ENCODE peak calls at places on chromosomes 13 and 19, in four cellular contexts. H is K562, S is HepG2, I is H1. Y is an unnamed sample.

GRCh38 chr13:20964904-20965303 is 62.4 kb upstream of the XPO4 start:
- DNase-seq in H (no peak), S (no peak), I (no peak), Y (no peak)

GRCh38 chr19:17079710-17080440 is 4.3 kb downstream of the MYO9B start:
- DNase-seq in H (no peak), S (peak), I (no peak), Y (peak)

GRCh38 chr13:97953376-97953970 is at the start of gene IPO5:
- DNase-seq in H (no peak), S (no peak), I (no peak), Y (no peak)

GRCh38 chr19:662207-662961 is 630 bp downstream of the RNF126 start:
- DNase-seq in H (peak), S (peak), I (no peak), Y (no peak)

GRCh38 chr13:112955956-112956355 is 13.1 kb upstream of the MCF2L start:
- DNase-seq in H (no peak), S (no peak), I (no peak), Y (no peak)

GRCh38 chr13:20044086-20044485 is 85.6 kb downstream of the ZMYM2 start:
- DNase-seq in H (no peak), S (no peak), I (no peak), Y (no peak)

GRCh38 chr19:40813182-40813581 is 14.2 kb downstream of the EGLN2 start:
- DNase-seq in H (no peak), S (no peak), I (no peak), Y (no peak)

GRCh38 chr19:42216653-42217521 is 590 bp downstream of the DEDD2 start:
- DNase-seq in H (peak), S (peak), I (no peak), Y (no peak)

GRCh38 chr19:57269515-57270250 is 10.6 kb upstream of the ZNF460 start:
- DNase-seq in H (no peak), S (no peak), I (no peak), Y (no peak)

GRCh38 chr19:1080360-1081161 is 13.6 kb downstream of the ARHGAP45 start:
- DNase-seq in H (no peak), S (no peak), I (no peak), Y (no peak)

GRCh38 chr13:26474286-26474685 is 83.2 kb upstream of the WASF3 start:
- DNase-seq in H (no peak), S (no peak), I (no peak), Y (no peak)

GRCh38 chr19:32599736-32600157 is 18.8 kb downstream of the PDCD5 start:
- DNase-seq in H (peak), S (peak), I (no peak), Y (peak)
- TF ChIP-seq PHF8 in H (no peak), S (no peak), I (no peak), Y (no peak)

GRCh38 chr19:49447485-49448431 is 3.9 kb downstream of the PIH1D1 start:
- DNase-seq in H (peak), S (no peak), I (peak), Y (no peak)
- TF ChIP-seq CHD2 in H (no peak), S (no peak), I (no peak), Y (no peak)

DNA sequence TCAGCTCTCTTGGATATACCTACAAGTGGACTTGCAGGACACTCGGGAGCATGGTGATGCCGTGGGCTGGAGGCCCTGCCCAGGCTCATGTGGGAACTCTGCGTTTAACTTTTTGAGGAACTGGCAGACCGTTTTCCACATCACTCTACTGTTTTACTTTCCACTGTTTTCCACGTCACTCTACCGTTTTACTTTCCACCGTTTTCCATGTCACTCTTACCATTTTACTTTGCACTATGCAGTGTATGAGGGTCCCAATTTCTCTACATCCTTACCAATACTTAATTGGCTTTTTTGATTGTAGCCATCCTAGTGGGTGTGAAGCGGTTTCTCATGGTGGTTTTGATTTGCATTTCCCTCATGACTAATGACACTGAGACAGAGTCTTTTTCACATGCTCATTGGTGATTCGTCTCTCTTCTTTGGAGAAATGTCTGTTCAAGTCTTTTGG is 40.5 kb downstream of the GATAD2A start:
- DNase-seq in H (no peak), S (no peak), I (no peak), Y (no peak)
- TF ChIP-seq KDM1A in H (no peak), S (no peak), I (no peak), Y (no peak)

GRCh38 chr19:54142166-54142780 is 4.7 kb downstream of the CNOT3 start:
- DNase-seq in H (no peak), S (no peak), I (no peak), Y (no peak)
- TF ChIP-seq PHF8 in H (no peak), S (no peak), I (no peak), Y (no peak)

GRCh38 chr19:34962945-34963530 is 991 bp downstream of the ZNF792 start:
- DNase-seq in H (peak), S (no peak), I (no peak), Y (no peak)

GRCh38 chr19:34962281-34962944 is 1.6 kb downstream of the ZNF792 start:
- DNase-seq in H (peak), S (peak), I (no peak), Y (no peak)

GRCh38 chr19:34961775-34962174 is 2.3 kb downstream of the ZNF792 start:
- DNase-seq in H (no peak), S (no peak), I (no peak), Y (no peak)

GRCh38 chr19:34964598-34964997 is 569 bp upstream of the ZNF792 start:
- DNase-seq in H (no peak), S (no peak), I (no peak), Y (no peak)

DNA sequence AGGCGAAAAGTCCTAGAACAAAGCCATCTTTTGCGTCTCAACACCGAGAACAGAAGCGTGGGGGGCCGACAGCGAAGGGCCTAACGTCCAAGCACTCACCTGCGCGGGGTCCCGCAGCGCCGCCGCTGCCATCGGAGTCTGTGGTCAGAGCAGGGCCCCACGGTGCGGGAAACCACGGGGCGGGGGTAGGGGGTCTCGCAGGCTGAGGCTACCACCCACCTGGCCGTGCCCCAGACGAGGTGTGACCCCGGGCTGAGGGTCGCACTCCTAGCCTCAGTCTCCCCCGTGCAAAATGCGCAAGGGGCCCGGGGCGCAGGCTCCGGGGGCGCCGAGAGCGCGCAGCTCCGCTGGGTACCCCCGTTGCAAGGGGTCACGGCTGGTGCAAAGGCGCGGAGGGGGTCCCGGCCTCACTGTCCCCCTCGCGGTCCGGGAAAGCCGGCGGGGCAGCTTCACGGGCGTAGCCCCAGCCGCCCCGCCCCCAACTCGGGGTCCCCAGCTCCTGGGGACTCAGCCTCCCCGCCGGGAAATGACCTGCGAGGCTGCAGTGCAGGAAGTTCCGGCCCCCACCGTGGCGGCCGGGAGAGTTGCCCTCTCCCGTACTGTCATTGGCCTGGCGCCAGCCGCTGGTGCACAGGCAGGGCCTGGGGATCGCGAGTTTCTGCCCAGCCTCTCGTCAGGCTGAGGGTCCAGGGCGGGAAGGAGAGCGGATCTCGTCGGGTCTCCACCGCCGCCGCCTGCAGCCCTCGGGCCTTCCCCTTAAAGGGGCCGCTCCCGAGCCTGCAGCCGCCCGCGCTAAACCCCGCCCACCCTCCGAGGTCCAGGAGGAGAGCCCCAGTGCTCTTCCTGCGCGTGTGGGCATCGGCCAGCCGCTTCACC is at the start of gene ZNF792:
- DNase-seq in H (peak), S (peak), I (peak), Y (peak)
- TF ChIP-seq CHD2 in H (no peak), S (peak), I (no peak), Y (no peak)

DNA sequence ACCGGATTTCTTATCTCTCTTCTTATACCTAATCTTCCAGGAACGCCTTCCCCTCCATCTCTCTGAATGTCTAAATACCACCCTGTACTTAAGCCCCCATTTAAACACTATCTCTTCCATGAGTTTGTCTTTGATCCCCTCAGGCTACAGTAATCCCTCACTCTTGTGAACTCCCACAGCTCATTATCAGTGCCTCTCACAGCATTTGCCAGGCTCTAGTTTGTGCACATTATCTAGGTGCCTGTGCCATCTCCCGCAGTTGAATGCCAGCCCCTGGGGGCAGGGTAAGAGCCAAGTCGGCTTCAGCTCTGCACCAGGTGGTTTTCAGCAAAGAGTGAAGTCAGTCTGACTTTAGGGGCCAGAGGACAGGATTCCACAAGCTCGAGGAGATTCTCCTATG is 71.4 kb downstream of the FREM2 start:
- DNase-seq in H (no peak), S (no peak), I (no peak), Y (no peak)
- TF ChIP-seq KDM1A in H (no peak), S (no peak), I (no peak), Y (no peak)

GRCh38 chr19:49502866-49503581 is 6.8 kb downstream of the RPS11 start:
- DNase-seq in H (peak), S (peak), I (no peak), Y (peak)
- TF ChIP-seq PHF8 in H (no peak), S (no peak), I (no peak), Y (no peak)

Y was measured in A549.